ENCODE peak calls at places on chromosomes 16 and 17, in nine cellular contexts. E is Panc1, Y is Calu3, V is left ventricle myocardium inferior, F is activated B cell treated with CpG ODN at 0.5 μM for 24 hours, D is nephron progenitor cell, J is B cell, T is cardiac fibroblast, N is HepG2. G is an unnamed sample.

GRCh38 chr16:56988161-56988947 is 1.0 kb upstream of the NLRC5 start:
- DNase-seq in Y (no peak), T (no peak), E (no peak), N (no peak), V (no peak), F (no peak), D (no peak), J (no peak), G (no peak)

GRCh38 chr17:15263680-15264079 is 1.4 kb downstream of the PMP22 start:
- DNase-seq in V (no peak), N (no peak), J (no peak), T (peak), F (no peak), D (no peak), E (no peak), Y (no peak), G (no peak)

GRCh38 chr17:60524463-60525346 is 1.3 kb downstream of the APPBP2 start:
- DNase-seq in V (no peak), T (peak), E (no peak), J (no peak), Y (no peak), N (no peak), F (no peak), D (no peak), G (no peak)

GRCh38 chr17:2853111-2853721 is 57.0 kb downstream of the RAP1GAP2 start:
- DNase-seq in Y (peak), V (peak), F (peak), E (no peak), T (peak), J (peak), D (peak), N (no peak), G (peak)

GRCh38 chr17:42354956-42355843 is 33.0 kb downstream of the STAT3 start:
- DNase-seq in V (no peak), D (no peak), F (no peak), T (peak), N (no peak), E (no peak), J (no peak), Y (no peak), G (no peak)

GRCh38 chr17:14859521-14859920 is 405.6 kb downstream of the PMP22 start:
- DNase-seq in T (no peak), J (no peak), N (no peak), Y (no peak), V (no peak), E (no peak), F (no peak), D (no peak), G (no peak)

GRCh38 chr16:47644661-47645060 is 183.5 kb downstream of the PHKB start:
- DNase-seq in V (no peak), N (no peak), Y (no peak), D (no peak), F (no peak), E (no peak), T (peak), J (no peak), G (no peak)

GRCh38 chr17:48100160-48100559 is 1.1 kb downstream of the CBX1 start:
- DNase-seq in D (no peak), E (no peak), V (no peak), N (no peak), T (peak), J (no peak), F (no peak), Y (no peak), G (no peak)

GRCh38 chr16:1105888-1106620 is 10.0 kb upstream of the C1QTNF8 start:
- DNase-seq in Y (peak), N (peak), D (peak), F (no peak), E (no peak), J (peak), V (peak), T (peak), G (peak)

GRCh38 chr17:81081619-81082176 is 46.7 kb downstream of the BAIAP2 start:
- DNase-seq in V (no peak), E (no peak), T (no peak), F (no peak), N (no peak), J (no peak), Y (no peak), D (no peak), G (no peak)

GRCh38 chr17:77106874-77107358 is 33.9 kb upstream of the SEC14L1 start:
- DNase-seq in D (no peak), J (peak), N (no peak), T (no peak), E (no peak), V (no peak), F (no peak), Y (no peak), G (no peak)
- TF ChIP-seq CTCF in D (no peak), J (peak), N (no peak), T (peak), E (no peak), V (no peak), F (no peak), Y (no peak), G (no peak)

DNA sequence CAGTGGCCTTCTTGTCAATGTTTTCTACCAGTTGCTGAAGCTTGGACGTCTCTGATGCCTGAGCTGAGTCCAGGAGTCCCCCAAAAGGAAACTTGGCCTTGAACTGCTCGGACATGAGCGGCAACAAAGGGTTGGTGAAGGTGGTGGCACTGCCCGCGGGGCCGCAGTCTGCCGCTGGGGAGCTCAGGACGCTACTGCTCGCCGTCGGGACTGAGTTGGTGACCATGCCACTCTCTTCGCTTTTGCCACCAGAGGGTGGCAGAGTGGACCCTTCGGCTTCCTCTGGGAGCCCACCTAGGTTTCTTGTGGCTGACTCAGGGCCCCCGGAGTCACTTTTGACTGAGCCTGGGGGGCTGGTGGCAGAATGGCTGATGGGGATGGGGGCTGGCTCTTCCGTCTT is 11.0 kb downstream of the SALL1 start:
- DNase-seq in T (no peak), J (no peak), F (no peak), E (no peak), Y (no peak), N (no peak), D (no peak), V (no peak), G (no peak)
- TF ChIP-seq CTCF in T (no peak), J (no peak), F (no peak), E (no peak), Y (no peak), N (peak), D (no peak), V (no peak), G (no peak)

DNA sequence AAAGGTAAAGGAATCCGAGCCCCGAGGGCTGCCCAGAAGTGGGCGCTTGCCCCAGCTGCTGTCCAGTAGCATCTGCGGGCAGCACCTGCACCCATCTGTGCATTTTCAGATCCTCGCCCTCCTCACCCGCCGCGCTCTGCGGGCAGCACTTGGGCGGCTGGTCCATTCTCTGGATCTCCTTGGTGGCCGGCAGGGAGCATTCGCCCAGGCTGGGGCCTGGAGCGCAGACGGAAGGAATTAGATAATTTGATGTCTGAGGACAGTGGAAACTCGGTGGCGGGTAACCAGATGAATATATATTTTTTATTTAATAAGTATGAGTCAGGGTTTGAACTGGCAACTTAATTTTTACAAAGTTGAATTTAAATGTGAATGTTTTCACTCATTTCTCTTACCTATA is 88.5 kb downstream of the NPIPB11 start:
- DNase-seq in D (no peak), J (peak), V (no peak), F (no peak), E (no peak), Y (no peak), N (no peak), T (no peak), G (no peak)
- TF ChIP-seq CTCF in D (peak), J (peak), V (peak), F (no peak), E (peak), Y (no peak), N (peak), T (no peak), G (peak)

GRCh38 chr17:46777943-46778915 is 40.3 kb downstream of the WNT3 start:
- DNase-seq in V (no peak), D (no peak), E (no peak), F (no peak), T (no peak), J (no peak), Y (no peak), N (peak), G (no peak)
- TF ChIP-seq CTCF in V (no peak), D (no peak), E (no peak), F (no peak), T (no peak), J (no peak), Y (no peak), N (no peak), G (no peak)

GRCh38 chr17:73586921-73587680 is 57.1 kb downstream of the SDK2 start:
- DNase-seq in F (no peak), Y (peak), D (no peak), J (no peak), E (no peak), N (peak), T (no peak), V (peak), G (no peak)
- TF ChIP-seq CTCF in F (no peak), Y (no peak), D (no peak), J (no peak), E (no peak), N (peak), T (no peak), V (peak), G (no peak)

DNA sequence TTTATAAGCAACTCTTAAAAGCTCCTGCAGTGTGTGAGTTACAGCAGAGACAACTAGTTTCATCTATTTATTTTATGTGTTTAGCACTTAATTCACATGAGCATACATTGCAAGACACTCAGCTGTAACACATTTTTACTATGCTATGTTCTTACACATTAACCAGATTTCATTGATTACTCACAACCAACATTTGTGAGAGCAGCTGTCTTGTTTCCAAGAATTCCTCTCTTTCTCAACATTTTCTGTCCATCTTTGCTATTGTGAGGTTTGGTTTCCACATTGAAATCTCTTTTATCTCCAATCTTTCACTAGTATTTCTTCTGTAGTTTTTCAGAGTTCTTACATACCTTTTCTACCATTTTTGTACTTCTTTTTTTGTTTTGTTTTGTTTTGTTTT is 51.2 kb downstream of the COPRS start:
- DNase-seq in N (no peak), J (no peak), E (no peak), T (no peak), F (no peak), V (no peak), D (no peak), Y (no peak), G (no peak)
- TF ChIP-seq CTCF in N (no peak), J (no peak), E (no peak), T (no peak), F (no peak), V (no peak), D (no peak), Y (no peak), G (no peak)

DNA sequence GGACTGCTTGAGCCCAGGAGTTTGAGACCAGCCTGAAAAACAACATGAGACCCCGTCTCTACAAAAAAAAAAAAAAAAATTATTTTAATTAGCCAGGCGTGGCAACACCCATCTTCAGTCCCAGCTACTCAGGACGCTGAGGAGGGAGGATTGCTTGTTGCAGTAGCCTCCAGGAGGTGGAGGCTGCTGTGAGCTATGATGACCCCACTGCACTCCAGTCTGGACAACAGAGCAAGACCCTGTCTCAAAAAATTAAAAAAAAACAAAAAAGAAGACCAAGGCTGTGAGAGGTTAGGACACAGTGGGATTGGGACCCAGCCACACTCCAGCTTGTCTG is 1.3 kb upstream of the SNAI3 start:
- DNase-seq in T (no peak), F (no peak), E (no peak), D (no peak), N (no peak), J (no peak), V (no peak), Y (no peak), G (no peak)
- TF ChIP-seq CTCF in T (no peak), F (no peak), E (no peak), D (no peak), N (no peak), J (no peak), V (no peak), Y (no peak), G (no peak)

G was measured in osteocyte.